ENCODE peak calls at places on chromosomes 4 and X, in six cellular contexts. D is H1, K is GM12878, R is SK-N-SH, Y is HepG2, L is A549. N is an unnamed sample.

GRCh38 chrX:46653482-46653881 is 79.9 kb downstream of the CHST7 start:
- DNase-seq in D (peak; percentile 53), Y (peak; percentile 3), K (no peak), L (peak; percentile 38), R (peak; percentile 34), N (no peak)

GRCh38 chr4:158313566-158313965 is 103.3 kb downstream of the TMEM144 start:
- DNase-seq in L (no peak), D (no peak), R (no peak), K (no peak), Y (no peak), N (no peak)

GRCh38 chr4:56821394-56822263 is at the start of gene SPINK2:
- DNase-seq in Y (no peak), L (peak; percentile 22), D (peak; percentile 84), R (peak; percentile 88), K (no peak), N (peak; percentile 80)

GRCh38 chr4:134470544-134470943 is 269.0 kb upstream of the PABPC4L start:
- DNase-seq in R (no peak), D (no peak), L (no peak), K (no peak), Y (peak; percentile 16), N (no peak)

GRCh38 chrX:149628280-149628679 is 3.3 kb downstream of the TMEM185A start:
- DNase-seq in D (no peak), R (no peak), K (no peak), Y (no peak), L (no peak), N (no peak)

GRCh38 chrX:150255441-150256296 is 107.4 kb upstream of the MAMLD1 start:
- DNase-seq in L (no peak), D (no peak), R (no peak), Y (no peak), K (no peak), N (no peak)

GRCh38 chrX:153961292-153961691 is 10.3 kb downstream of the HCFC1 start:
- DNase-seq in L (no peak), K (no peak), Y (no peak), R (no peak), D (no peak), N (no peak)

GRCh38 chr4:128560754-128561495 is 248.6 kb upstream of the JADE1 start:
- DNase-seq in K (no peak), L (peak; percentile 90), R (no peak), Y (peak; percentile 15), D (no peak), N (no peak)

GRCh38 chrX:53284684-53285447 is 3.5 kb upstream of the IQSEC2 start:
- DNase-seq in D (peak; percentile 77), L (peak; percentile 48), K (peak; percentile 8), Y (peak; percentile 16), R (peak; percentile 83), N (peak; percentile 79)

GRCh38 chrX:81195712-81196111 is 6.0 kb downstream of the HMGN5 start:
- DNase-seq in D (peak; percentile 57), L (peak; percentile 66), Y (peak; percentile 27), K (no peak), R (peak; percentile 38), N (peak; percentile 47)

GRCh38 chr4:156321203-156321602 is 367.5 kb upstream of the CTSO start:
- DNase-seq in Y (no peak), L (no peak), K (no peak), R (no peak), D (no peak), N (no peak)

DNA sequence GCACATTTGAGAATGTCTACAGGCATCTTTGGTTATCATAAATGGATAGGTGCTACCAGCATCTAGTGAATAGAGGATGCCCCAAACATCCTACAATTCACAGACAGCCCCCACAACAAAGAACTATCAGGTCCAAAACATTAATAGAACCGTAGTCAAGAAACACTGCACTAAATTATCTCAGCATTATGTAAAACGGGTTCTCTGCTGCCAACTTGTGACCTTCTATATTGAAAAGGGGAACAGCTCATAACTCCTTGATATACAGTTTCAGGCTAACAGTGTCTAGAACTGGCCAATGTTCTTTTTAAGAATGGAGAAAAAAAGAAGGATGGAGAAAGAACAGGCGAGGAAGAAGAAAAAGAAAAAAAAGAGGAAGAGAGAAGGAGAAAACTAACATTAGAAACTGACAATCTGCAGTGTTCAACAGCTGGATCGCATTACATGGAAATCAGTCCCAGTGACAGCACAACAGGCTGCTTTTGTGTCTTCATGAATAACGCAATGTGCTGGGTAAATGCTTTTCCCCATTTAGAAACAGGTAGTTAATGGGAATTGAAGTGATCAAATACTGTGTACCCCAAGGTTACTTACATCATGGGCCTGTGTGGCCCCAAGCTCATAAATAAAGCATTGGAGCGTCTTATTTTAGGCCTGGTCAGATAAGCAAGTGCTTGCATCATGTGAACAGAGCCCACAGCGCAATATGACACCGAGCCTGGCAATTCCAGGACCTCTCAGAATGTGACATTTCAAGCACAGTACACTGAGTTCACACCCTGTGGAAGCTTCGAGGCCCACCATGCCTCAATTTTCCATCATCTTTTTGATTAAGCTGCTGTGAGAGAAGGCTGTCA is 339.5 kb downstream of the DHX15 start:
- DNase-seq in R (no peak), L (no peak), D (no peak), K (no peak), Y (no peak), N (no peak)
- TF ChIP-seq MAX in R (no peak), L (no peak), D (no peak), K (no peak), Y (no peak), N (no peak)

DNA sequence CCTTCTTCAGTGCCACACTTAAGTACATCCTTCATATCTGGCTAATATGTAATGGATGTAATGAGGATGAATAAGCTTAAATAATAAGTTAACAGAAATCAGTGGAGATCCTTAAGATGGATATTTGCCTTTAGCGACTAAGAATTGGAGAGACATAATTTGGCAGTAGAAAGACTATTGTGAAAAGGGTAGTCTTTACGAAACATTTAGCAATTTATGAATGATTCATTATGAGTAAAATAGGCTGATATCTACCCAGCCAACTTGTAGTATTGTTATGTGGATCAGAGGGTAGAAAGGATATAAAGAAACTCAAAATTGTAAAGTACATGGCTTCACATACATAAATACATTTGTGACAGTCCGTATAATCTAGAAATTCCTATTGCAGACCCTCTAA is 2371.8 kb downstream of the PCDH7 start:
- DNase-seq in R (no peak), L (no peak), D (no peak), Y (no peak), K (no peak), N (no peak)
- TF ChIP-seq EP300 in R (no peak), L (no peak), D (no peak), Y (no peak), K (no peak), N (no peak)

DNA sequence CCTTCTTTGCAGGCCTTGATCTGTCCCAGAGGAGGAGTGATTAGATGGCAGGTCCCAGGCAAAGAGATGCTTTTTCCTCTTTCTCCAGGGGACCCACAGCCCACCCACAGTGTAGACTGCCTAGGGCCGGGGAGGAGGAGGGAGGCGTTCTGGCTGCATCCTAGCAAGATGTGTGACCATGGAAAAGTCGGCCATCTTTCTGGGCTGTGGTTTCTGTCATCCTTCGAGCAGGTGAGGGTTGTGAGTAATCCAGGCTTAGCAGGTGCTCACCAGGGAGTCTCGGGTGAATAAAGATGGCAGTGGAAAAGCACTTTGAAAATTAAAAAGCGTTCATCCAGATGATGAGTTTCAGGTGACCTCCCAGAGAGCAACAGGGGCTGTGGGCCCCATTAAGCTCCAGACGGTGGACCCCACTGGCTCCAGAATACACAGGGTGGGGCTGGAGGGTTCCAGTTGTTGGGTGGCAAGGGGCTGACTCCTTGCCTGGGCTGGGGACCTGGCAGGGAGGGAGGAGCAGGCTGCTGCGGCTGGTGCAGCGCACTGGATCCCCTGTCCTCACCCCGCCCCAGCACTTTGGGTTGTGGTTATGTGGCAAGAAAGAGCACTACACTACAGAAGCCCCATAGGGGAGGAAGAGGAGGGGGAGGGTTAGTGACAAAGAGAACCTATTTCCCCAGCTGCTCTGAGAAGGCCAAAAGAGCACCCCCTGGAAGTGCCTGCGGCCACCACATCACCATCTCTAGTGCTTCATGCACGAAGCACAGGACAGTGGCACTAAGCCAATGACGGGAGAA is 23.7 kb downstream of the ELF4 start:
- DNase-seq in Y (no peak), R (no peak), K (no peak), L (no peak), D (no peak), N (no peak)
- TF ChIP-seq MAX in Y (no peak), R (no peak), K (no peak), L (no peak), D (no peak), N (no peak)

DNA sequence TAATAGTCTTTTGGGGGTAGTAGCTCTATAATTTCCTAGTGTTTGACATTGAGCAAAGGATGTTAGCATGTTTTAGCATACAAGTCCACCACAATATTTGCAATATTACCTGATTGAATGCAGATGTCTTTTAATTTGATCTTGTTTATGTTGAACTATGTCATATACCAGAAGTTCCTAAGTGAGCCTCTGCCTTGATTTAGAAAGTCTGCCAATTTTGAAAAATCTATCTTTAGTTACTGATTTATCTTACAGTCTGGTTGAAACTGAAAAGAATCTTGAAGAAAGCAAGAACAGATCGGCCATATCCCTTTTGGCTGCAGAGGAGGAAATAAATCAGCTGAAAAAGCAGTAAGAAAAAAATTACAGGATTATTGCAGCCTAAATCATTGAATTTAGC is 18.5 kb downstream of the SPATA18 start:
- DNase-seq in K (no peak), R (no peak), L (no peak), D (no peak), Y (no peak), N (no peak)
- TF ChIP-seq EP300 in K (no peak), R (no peak), L (no peak), D (no peak), Y (no peak), N (no peak)

DNA sequence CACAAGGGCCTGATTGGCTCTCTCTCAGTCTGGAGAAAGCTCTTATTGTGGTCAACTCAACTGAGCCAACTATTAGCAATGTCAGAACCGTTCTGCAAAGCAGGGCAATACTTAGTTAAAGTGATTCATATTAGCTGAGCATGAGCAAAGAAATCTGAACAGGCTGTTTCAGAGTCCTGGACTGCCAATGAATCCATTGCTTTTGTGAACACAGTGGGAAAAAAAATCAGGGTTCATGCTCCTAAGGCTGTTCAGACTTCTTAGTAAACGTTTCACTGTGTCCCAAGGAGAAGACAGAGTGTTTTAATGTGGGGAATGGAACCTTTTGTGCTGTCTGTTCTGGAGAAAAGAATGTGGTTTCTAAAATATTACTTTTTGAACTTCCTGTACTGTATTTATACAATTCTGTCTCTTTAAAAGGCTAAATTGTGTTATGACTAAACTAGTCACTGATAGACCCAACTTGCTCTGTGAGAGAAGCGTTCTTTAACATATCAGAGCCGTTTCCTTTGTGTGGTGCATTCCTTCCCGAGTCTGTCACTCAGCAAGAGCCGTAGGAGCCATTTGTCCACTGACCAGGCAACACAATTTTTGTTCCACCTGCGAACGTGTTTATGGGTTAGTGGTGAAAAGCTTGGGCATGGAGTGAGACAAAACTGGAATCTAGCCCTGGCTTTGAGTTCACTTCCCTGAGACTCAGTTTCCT is 366.1 kb downstream of the FBXO8 start:
- DNase-seq in Y (no peak), D (no peak), L (no peak), K (no peak), R (no peak), N (no peak)
- TF ChIP-seq MAX in Y (no peak), D (no peak), L (no peak), K (no peak), R (no peak), N (no peak)

GRCh38 chr4:63226236-63226635 is 1183.0 kb downstream of the TECRL start:
- DNase-seq in L (no peak), K (no peak), R (no peak), Y (no peak), D (no peak), N (no peak)
- TF ChIP-seq EP300 in L (no peak), K (no peak), R (no peak), Y (no peak), D (no peak), N (no peak)

GRCh38 chr4:11480683-11481082 is 52.0 kb upstream of the HS3ST1 start:
- DNase-seq in D (no peak), Y (no peak), K (no peak), L (no peak), R (no peak), N (no peak)
- TF ChIP-seq MAX in D (no peak), Y (no peak), K (no peak), L (no peak), R (no peak), N (no peak)

N was measured in K562.